ENCODE peak calls at places on chromosomes 2 and 18, in four cellular contexts. G is OCI-LY7, F is thoracic aorta, K is H9. D is an unnamed sample.

GRCh38 chr2:151999058-151999457 is 99.8 kb downstream of the CACNB4 start:
- DNase-seq in G (peak; percentile 59), F (no peak), K (peak; percentile 79), D (peak; percentile 34)

GRCh38 chr2:138433995-138434991 is 67.3 kb upstream of the SPOPL start:
- DNase-seq in G (no peak), F (no peak), K (no peak), D (no peak)

GRCh38 chr2:555164-555922 is 121.9 kb downstream of the TMEM18 start:
- DNase-seq in G (no peak), F (no peak), K (no peak), D (no peak)

GRCh38 chr2:121214296-121214695 is 70.7 kb downstream of the TFCP2L1 start:
- DNase-seq in G (no peak), F (no peak), K (no peak), D (no peak)

GRCh38 chr2:222305510-222306392 is 7.0 kb upstream of the PAX3 start:
- DNase-seq in G (no peak), F (no peak), K (peak; percentile 55), D (no peak)

GRCh38 chr2:174750923-174751441 is 13.3 kb downstream of the CHRNA1 start:
- DNase-seq in G (peak; percentile 5), F (no peak), K (no peak), D (no peak)

GRCh38 chr2:119301413-119301812 is 65.2 kb downstream of the C2orf76 start:
- DNase-seq in G (no peak), F (no peak), K (no peak), D (no peak)

GRCh38 chr2:20468549-20469500 is 22.0 kb downstream of the RHOB start:
- DNase-seq in G (no peak), F (no peak), K (no peak), D (no peak)

GRCh38 chr2:40204268-40204667 is 247.6 kb downstream of the SLC8A1 start:
- DNase-seq in G (no peak), F (no peak), K (no peak), D (no peak)

GRCh38 chr18:61955644-61956043 is 62.8 kb upstream of the RNF152 start:
- DNase-seq in G (peak; percentile 35), F (no peak), K (no peak), D (no peak)

DNA sequence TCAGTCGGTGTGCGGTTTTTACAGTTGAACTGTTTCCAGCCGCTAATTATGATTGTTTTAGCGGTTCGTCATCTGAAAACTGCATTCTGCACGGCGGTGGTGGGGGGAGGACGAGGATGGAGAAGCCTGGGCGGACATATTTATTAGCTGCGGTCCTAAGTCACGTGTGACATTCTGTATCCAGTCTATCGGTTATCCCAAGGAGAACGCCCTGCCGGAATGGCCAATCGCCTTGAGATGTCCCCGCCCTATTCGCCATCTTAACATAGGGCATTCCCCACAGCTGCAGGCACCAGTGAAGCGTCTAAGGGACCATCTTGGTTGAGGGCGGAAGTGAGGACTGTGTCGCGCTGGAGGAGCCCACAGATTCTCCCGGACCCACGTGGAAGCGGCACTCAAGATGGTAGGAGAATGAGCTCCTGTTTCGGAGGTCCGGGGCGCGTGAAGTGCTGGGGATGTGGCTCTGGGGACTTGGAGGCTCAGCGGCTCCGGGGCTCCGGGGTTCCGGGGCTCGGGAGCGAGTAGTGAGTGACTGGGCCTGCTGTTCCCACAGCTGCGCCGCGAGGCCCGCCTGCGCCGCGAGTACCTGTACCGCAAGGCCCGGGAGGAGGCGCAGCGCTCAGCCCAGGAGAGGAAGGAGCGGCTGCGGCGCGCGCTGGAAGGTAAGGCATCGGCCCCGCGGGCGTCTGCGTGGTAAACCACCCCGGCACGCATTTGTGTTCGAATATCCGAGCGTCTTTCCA is at the start of gene IMP4:
- DNase-seq in G (peak; percentile 99), F (peak; percentile 98), K (peak; percentile 98), D (peak; percentile 97)
- TF ChIP-seq CTCF in G (peak; percentile 56), F (no peak), K (peak; percentile 42), D (peak; percentile 44)

GRCh38 chr2:144650886-144651285 is 131.0 kb upstream of the ZEB2 start:
- DNase-seq in G (no peak), F (no peak), K (no peak), D (no peak)
- H3K27ac ChIP-seq in G (no peak overlapping the region), F (no peak overlapping the region), K (no peak overlapping the region), D (no peak overlapping the region)

GRCh38 chr2:163428187-163428586 is 307.6 kb downstream of the FIGN start:
- DNase-seq in G (no peak), F (no peak), K (no peak), D (no peak)
- TF ChIP-seq CTCF in G (no peak), F (no peak), K (no peak), D (no peak)

DNA sequence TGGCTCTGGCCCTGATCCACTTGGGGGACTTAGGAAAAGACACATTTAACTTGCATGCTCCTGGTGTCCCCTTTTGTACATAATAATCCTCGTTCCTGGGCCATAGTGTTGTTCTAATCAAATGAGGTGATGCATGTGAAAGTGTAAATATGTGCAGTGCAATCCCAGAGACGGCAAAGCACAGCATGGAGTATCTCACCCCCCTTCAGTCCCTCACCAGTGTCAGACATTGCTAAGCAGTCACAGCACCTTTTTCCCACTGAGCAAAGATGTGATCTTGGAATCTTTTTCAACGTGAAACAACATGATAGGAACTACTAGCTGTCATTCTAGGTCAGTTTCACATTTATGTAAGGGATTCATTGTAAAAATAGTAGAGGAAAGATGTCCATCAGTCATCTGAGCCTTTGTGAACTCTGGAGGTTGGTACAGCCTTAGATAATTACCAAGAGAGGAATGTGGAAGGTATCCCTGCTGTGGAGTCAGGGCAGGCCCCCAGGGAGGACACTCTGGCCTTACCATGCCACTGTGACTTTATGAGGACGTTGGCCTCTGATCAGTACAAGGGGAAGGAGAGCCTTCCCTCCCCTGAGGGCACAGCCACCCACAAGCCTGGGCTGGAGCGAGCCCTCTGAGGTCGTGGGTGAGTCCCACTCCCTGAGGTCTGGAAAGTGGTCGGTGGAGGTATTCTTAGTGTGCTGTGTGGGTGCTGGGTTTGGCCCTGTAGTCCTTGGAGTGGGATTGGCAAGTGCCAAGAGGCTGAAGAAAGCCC is 91.8 kb downstream of the STPG4 start:
- DNase-seq in G (no peak), F (no peak), K (no peak), D (no peak)
- H3K27ac ChIP-seq in G (no peak overlapping the region), F (peak overlapping the region; percentile 74), K (no peak overlapping the region), D (peak overlapping the region; percentile 8)

D was measured in transverse colon.